ENCODE peak calls at places on chromosome 18, in four cellular contexts. C is M059J, G is midbrain, Y is left cardiac atrium. O is an unnamed sample.

GRCh38 chr18:23257686-23258565 is 122.6 kb downstream of the CABLES1 start:
- DNase-seq in C (peak), G (no peak), Y (peak), O (no peak)

GRCh38 chr18:11002277-11002676 is 147.1 kb downstream of the PIEZO2 start:
- DNase-seq in C (no peak), G (no peak), Y (no peak), O (no peak)

GRCh38 chr18:57125627-57126026 is 21.3 kb upstream of the BOD1L2 start:
- DNase-seq in C (no peak), G (no peak), Y (no peak), O (no peak)

GRCh38 chr18:27778925-27779324 is 398.0 kb downstream of the CDH2 start:
- DNase-seq in C (no peak), G (no peak), Y (no peak), O (no peak)

GRCh38 chr18:79203017-79203605 is 133.9 kb downstream of the ATP9B start:
- DNase-seq in C (peak), G (no peak), Y (no peak), O (no peak)

GRCh38 chr18:48921305-48922202 is 29.2 kb downstream of the SMAD7 start:
- DNase-seq in C (no peak), G (no peak), Y (peak), O (no peak)

GRCh38 chr18:27075828-27076227 is 109.3 kb downstream of the CHST9 start:
- DNase-seq in C (no peak), G (no peak), Y (no peak), O (no peak)

GRCh38 chr18:79940126-79940813 is 11.2 kb downstream of the SLC66A2 start:
- DNase-seq in C (no peak), G (no peak), Y (no peak), O (no peak)

GRCh38 chr18:23964282-23965238 is 50.0 kb upstream of the TTC39C start:
- DNase-seq in C (no peak), G (no peak), Y (no peak), O (no peak)

GRCh38 chr18:9021458-9021857 is 81.0 kb upstream of the NDUFV2 start:
- DNase-seq in C (no peak), G (no peak), Y (no peak), O (no peak)

GRCh38 chr18:35376393-35376741 is 770 bp downstream of the ZNF396 start:
- DNase-seq in C (no peak), G (no peak), Y (peak), O (no peak)

GRCh38 chr18:63427566-63427965 is 5.3 kb upstream of the VPS4B start:
- DNase-seq in C (peak), G (no peak), Y (no peak), O (no peak)

GRCh38 chr18:11268691-11269686 is 119.6 kb upstream of the PIEZO2 start:
- DNase-seq in C (peak), G (no peak), Y (no peak), O (peak)

GRCh38 chr18:31041346-31042067 is 1.0 kb downstream of the DSC3 start:
- DNase-seq in C (no peak), G (no peak), Y (no peak), O (no peak)

GRCh38 chr18:8548186-8548585 is 61.1 kb upstream of the RAB12 start:
- DNase-seq in C (peak), G (no peak), Y (no peak), O (no peak)

GRCh38 chr18:69261436-69261835 is 139.3 kb upstream of the DOK6 start:
- DNase-seq in C (peak), G (no peak), Y (no peak), O (no peak)

GRCh38 chr18:13629841-13630747 is 96.3 kb downstream of the FAM210A start:
- DNase-seq in C (peak), G (peak), Y (peak), O (peak)

GRCh38 chr18:22467760-22468553 is 50.2 kb upstream of the CTAGE1 start:
- DNase-seq in C (peak), G (no peak), Y (no peak), O (peak)

GRCh38 chr18:7329036-7329435 is 98.1 kb downstream of the LRRC30 start:
- DNase-seq in C (peak), G (no peak), Y (no peak), O (no peak)

GRCh38 chr18:6876646-6877045 is 147.1 kb downstream of the ARHGAP28 start:
- DNase-seq in C (no peak), G (no peak), Y (no peak), O (no peak)

GRCh38 chr18:42821492-42821891 is 294.0 kb downstream of the RIT2 start:
- DNase-seq in C (no peak), G (no peak), Y (no peak), O (no peak)

GRCh38 chr18:55706893-55707292 is 118.9 kb upstream of the TCF4 start:
- DNase-seq in C (peak), G (no peak), Y (no peak), O (no peak)

GRCh38 chr18:48896875-48897511 is 53.8 kb downstream of the SMAD7 start:
- DNase-seq in C (peak), G (peak), Y (peak), O (no peak)

GRCh38 chr18:2984703-2985261 is 28.2 kb downstream of the LPIN2 start:
- DNase-seq in C (no peak), G (no peak), Y (no peak), O (no peak)

GRCh38 chr18:32460046-32460785 is 10.5 kb downstream of the GAREM1 start:
- DNase-seq in C (no peak), G (peak), Y (no peak), O (no peak)

GRCh38 chr18:50401888-50402287 is 27.0 kb downstream of the SKA1 start:
- DNase-seq in C (no peak), G (no peak), Y (peak), O (no peak)